ENCODE peak calls at places on chromosome 13, in four cellular contexts. E is psoas muscle, U is islet precursor cell, R is GM04503. Z is an unnamed sample.

GRCh38 chr13:20312292-20312691 is 80.2 kb upstream of the GJB6 start:
- DNase-seq in E (no peak), U (no peak), R (no peak), Z (no peak)

GRCh38 chr13:38951525-38952313 is 38.9 kb downstream of the STOML3 start:
- DNase-seq in E (no peak), U (no peak), R (no peak), Z (peak)

GRCh38 chr13:36356058-36356457 is 9.9 kb upstream of the SPART start:
- DNase-seq in E (no peak), U (no peak), R (no peak), Z (no peak)

GRCh38 chr13:51793570-51794273 is 10.2 kb downstream of the DHRS12 start:
- DNase-seq in E (no peak), U (peak), R (peak), Z (no peak)

GRCh38 chr13:84491952-84492351 is 609.7 kb upstream of the SLITRK1 start:
- DNase-seq in E (no peak), U (no peak), R (no peak), Z (no peak)

GRCh38 chr13:108816381-108816780 is 187.0 kb downstream of the MYO16 start:
- DNase-seq in E (no peak), U (no peak), R (no peak), Z (no peak)

GRCh38 chr13:20525601-20526544 is at the start of gene CRYL1:
- DNase-seq in E (peak), U (peak), R (no peak), Z (peak)

GRCh38 chr13:85313761-85314503 is 485.3 kb downstream of the SLITRK6 start:
- DNase-seq in E (no peak), U (peak), R (peak), Z (no peak)

GRCh38 chr13:43784491-43784890 is 2.3 kb downstream of the ENOX1 start:
- DNase-seq in E (no peak), U (no peak), R (no peak), Z (no peak)

GRCh38 chr13:51935326-51936171 is 73.8 kb downstream of the CCDC70 start:
- DNase-seq in E (no peak), U (peak), R (no peak), Z (no peak)

GRCh38 chr13:97386832-97387486 is 47.0 kb upstream of the RAP2A start:
- DNase-seq in E (no peak), U (no peak), R (no peak), Z (peak)